ENCODE peak calls at places on chromosomes 6 and 20, in four cellular contexts. H is GM12878, G is K562, T is HepG2. N is an unnamed sample.

GRCh38 chr20:23406880-23407279 is 14.4 kb downstream of the NAPB start:
- DNase-seq in T (no peak), G (no peak), H (no peak), N (no peak)

GRCh38 chr20:10309326-10309725 is 90.7 kb downstream of the SNAP25 start:
- DNase-seq in G (no peak), H (no peak), T (no peak), N (peak; percentile 81)

GRCh38 chr20:10469599-10469998 is 34.5 kb downstream of the SLX4IP start:
- DNase-seq in G (peak; percentile 10), H (no peak), T (peak; percentile 77), N (peak; percentile 90)

GRCh38 chr20:48771542-48771941 is 56.3 kb downstream of the PREX1 start:
- DNase-seq in H (no peak), G (no peak), T (no peak), N (no peak)

GRCh38 chr6:136326038-136326561 is 36.5 kb upstream of the BCLAF1 start:
- DNase-seq in T (peak; percentile 18), G (no peak), H (no peak), N (peak; percentile 10)

GRCh38 chr6:69668916-69669315 is 127.9 kb downstream of the LMBRD1 start:
- DNase-seq in T (no peak), H (no peak), G (no peak), N (no peak)

GRCh38 chr6:110472739-110473138 is 3.7 kb downstream of the SLC22A16 start:
- DNase-seq in G (no peak), H (no peak), T (no peak), N (no peak)

GRCh38 chr20:54292186-54292585 is 84.3 kb downstream of the PFDN4 start:
- DNase-seq in G (no peak), H (no peak), T (no peak), N (peak; percentile 61)

GRCh38 chr6:43705996-43706395 is 18.4 kb upstream of the MRPS18A start:
- DNase-seq in T (no peak), G (no peak), H (no peak), N (peak; percentile 37)

GRCh38 chr6:24797596-24798216 is 1.0 kb downstream of the ARMH2 start:
- DNase-seq in G (no peak), T (no peak), H (no peak), N (no peak)

GRCh38 chr6:139390447-139390846 is 16.0 kb upstream of the CITED2 start:
- DNase-seq in G (no peak), H (no peak), T (no peak), N (no peak)

GRCh38 chr20:35342154-35342769 is 50.0 kb upstream of the FAM83C start:
- DNase-seq in H (no peak), T (no peak), G (no peak), N (peak; percentile 30)

GRCh38 chr6:87945966-87946365 is 101.7 kb upstream of the SPACA1 start:
- DNase-seq in H (no peak), G (no peak), T (no peak), N (no peak)

GRCh38 chr20:61725145-61725544 is 340.5 kb downstream of the TAF4 start:
- DNase-seq in G (no peak), T (no peak), H (no peak), N (no peak)

GRCh38 chr6:153043719-153044118 is 41.2 kb upstream of the MTRF1L start:
- DNase-seq in T (no peak), G (no peak), H (no peak), N (no peak)

GRCh38 chr6:152323376-152323775 is 313.8 kb downstream of the SYNE1 start:
- DNase-seq in H (no peak), T (no peak), G (no peak), N (no peak)

GRCh38 chr6:3665608-3666007 is 85.9 kb downstream of the PXDC1 start:
- DNase-seq in H (no peak), G (no peak), T (no peak), N (no peak)

GRCh38 chr6:28134015-28134414 is 7.7 kb upstream of the ZKSCAN8 start:
- DNase-seq in T (peak; percentile 59), H (no peak), G (no peak), N (peak; percentile 45)

GRCh38 chr6:13453771-13454251 is 33.6 kb downstream of the GFOD1 start:
- DNase-seq in G (no peak), H (peak; percentile 65), T (no peak), N (peak; percentile 77)

GRCh38 chr20:40326794-40327193 is 362.2 kb downstream of the MAFB start:
- DNase-seq in H (no peak), T (no peak), G (no peak), N (no peak)

GRCh38 chr6:160398674-160399271 is 50.6 kb downstream of the SLC22A3 start:
- DNase-seq in T (no peak), H (peak; percentile 24), G (no peak), N (no peak)

GRCh38 chr20:4100679-4101078 is 85.3 kb upstream of the RNF24 start:
- DNase-seq in H (no peak), T (no peak), G (no peak), N (no peak)

GRCh38 chr6:152428126-152428525 is 209.0 kb downstream of the SYNE1 start:
- DNase-seq in G (no peak), H (no peak), T (no peak), N (no peak)

GRCh38 chr6:117169781-117170281 is 95.5 kb upstream of the VGLL2 start:
- DNase-seq in H (no peak), G (no peak), T (no peak), N (no peak)

GRCh38 chr6:105824732-105825131 is 261.4 kb upstream of the PRDM1 start:
- DNase-seq in G (no peak), H (no peak), T (no peak), N (no peak)

GRCh38 chr6:87918461-87918941 is 129.1 kb upstream of the SPACA1 start:
- DNase-seq in H (no peak), G (no peak), T (no peak), N (no peak)

GRCh38 chr20:3250091-3250504 is 11.1 kb upstream of the SLC4A11 start:
- DNase-seq in H (no peak), G (peak; percentile 56), T (peak; percentile 88), N (peak; percentile 22)

GRCh38 chr6:44431118-44431725 is 43.7 kb downstream of the CDC5L start:
- DNase-seq in T (peak; percentile 58), G (peak; percentile 62), H (peak; percentile 3), N (peak; percentile 73)

GRCh38 chr6:23170044-23170443 is 600.7 kb downstream of the HDGFL1 start:
- DNase-seq in G (no peak), T (no peak), H (no peak), N (no peak)

DNA sequence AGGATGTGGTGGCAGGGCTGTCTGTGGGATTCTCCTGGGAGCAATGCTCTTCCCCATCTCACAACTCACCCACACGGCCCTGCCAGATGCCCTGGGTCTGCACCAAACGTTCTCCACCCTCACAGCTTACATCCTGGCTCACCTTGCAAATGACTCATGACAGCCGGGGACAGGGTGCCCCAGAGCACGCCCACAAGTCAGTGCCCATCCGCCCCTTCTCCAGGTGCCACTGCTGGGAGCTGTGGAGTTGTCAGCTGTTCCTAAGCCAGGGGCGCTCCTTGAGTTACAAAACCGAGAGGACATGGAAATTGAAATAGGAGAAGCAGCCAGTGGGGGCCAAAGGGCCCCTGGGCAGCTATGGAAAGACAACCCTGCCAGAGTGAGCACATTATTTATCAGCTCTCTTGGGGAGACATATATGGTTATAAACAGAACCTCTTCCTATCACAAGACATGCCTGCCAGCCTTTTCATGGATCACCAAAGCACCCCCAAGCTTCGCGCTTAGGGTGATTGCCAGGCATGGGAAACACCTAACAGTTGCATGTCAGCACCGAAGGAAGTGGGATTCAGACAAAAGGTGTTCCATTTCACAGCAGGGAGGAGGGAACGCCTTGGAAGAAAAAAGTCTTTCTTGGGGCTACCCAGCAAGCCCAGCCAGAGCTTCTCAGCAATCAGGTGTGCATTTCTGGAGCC is 236.8 kb downstream of the LY86 start:
- DNase-seq in H (no peak), G (no peak), T (no peak), N (no peak)
- TF ChIP-seq MYC in H (no peak), G (no peak), T (no peak), N (no peak)

GRCh38 chr20:63742381-63743024 is 2.9 kb downstream of the SLC2A4RG start:
- DNase-seq in T (no peak), H (no peak), G (no peak), N (no peak)
- TF ChIP-seq POLR2AphosphoS5 in T (no peak), H (no peak), G (no peak), N (no peak)

GRCh38 chr6:30988209-30988825 is 4.8 kb downstream of the MUC21 start:
- DNase-seq in H (no peak), T (no peak), G (peak; percentile 57), N (no peak)

GRCh38 chr6:30990422-30991086 is 7.0 kb downstream of the MUC21 start:
- DNase-seq in G (no peak), H (no peak), T (no peak), N (no peak)

GRCh38 chr6:30985490-30985889 is 2.0 kb downstream of the MUC21 start:
- DNase-seq in G (no peak), H (no peak), T (no peak), N (no peak)

GRCh38 chr6:30983439-30983838 is at the start of gene MUC21:
- DNase-seq in T (no peak), G (no peak), H (no peak), N (no peak)

DNA sequence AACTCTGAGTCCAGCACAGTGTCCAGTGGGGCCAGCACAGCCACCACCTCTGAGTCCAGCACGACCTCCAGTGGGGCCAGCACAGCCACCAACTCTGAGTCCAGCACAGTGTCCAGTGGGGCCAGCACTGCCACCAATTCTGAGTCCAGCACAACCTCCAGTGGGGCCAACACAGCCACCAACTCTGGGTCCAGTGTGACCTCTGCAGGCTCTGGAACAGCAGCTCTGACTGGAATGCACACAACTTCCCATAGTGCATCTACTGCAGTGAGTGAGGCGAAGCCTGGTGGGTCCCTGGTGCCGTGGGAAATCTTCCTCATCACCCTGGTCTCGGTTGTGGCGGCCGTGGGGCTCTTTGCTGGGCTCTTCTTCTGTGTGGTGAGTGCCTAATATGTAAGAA is 3.8 kb downstream of the MUC21 start:
- DNase-seq in H (no peak), G (no peak), T (no peak), N (no peak)
- TF ChIP-seq MYC in H (no peak), G (no peak), T (no peak), N (no peak)

DNA sequence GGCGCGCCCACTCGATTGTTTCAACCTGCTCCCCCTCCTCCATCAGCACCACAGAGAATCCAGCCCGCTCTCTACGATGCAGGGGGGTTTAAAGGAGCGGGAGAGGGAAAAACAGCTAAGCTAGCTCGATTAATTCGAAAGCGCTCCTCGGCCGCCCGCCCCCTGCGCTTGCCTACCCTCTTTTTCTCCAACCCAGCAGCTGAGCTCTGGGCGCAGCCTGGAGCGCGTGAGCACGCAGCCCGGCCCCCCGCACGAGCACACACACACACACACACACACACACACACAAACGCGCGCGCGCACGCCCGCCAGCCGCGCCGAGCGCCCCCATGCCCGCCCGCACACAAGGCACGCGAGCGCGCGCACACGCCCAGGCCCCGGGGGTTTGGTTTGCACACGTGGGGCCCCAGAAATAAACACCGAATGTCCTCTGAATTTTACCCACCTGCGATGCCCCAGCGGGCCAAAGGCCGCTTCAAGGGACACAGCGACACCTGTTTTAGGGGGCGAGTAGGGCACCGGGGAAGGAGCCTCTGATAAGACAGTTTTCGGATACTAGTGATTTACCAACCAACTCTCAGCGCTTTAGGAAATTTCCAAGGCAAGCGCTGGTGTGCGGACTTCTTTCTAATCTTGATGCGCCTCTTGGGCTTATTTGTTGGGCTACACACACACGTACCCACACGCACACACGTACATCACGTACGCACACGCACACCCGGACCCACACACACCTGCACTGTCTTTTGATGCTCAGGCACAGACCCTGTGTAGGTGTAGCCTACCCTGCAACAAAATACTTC is 787 bp upstream of the NRN1 start:
- DNase-seq in T (no peak), G (no peak), H (no peak), N (peak; percentile 50)
- TF ChIP-seq POLR2AphosphoS5 in T (no peak), G (no peak), H (no peak), N (no peak)

N was measured in endothelial cell of umbilical vein.